ENCODE peak calls at places on chromosomes 7 and 10, in ten cellular contexts. Z is activated CD4-positive, alpha-beta memory T cell treated with anti-CD3 and anti-CD28 coated beads for 36 hours; G is NCI-H748 treated with DMSO at 0.1 percent for 48 hours; I is M059J; C is NCI-H446; O is pancreas; M is HT1080; B is substantia nigra; T is B cell; J is activated T-helper 1 cell treated with anti-CD3 and anti-CD28 coated beads, Interleukin-12 subunit alpha, Interleukin-12 subunit beta, Interleukin-2, Interleukin-4 antibody, amounts not matched to agents 30 ng/mL and 10 ng/mL and 1 ng/mL, durations not matched to agents 14 hours and 24 hours and 36 hours. Y is an unnamed sample.

GRCh38 chr10:131979821-131980270 is 1.9 kb downstream of the BNIP3 start:
- DNase-seq in G (no peak), O (no peak), C (no peak), J (no peak), B (peak; percentile 48), I (peak; percentile 40), M (no peak), T (no peak), Z (no peak), Y (peak; percentile 53)

GRCh38 chr7:36787933-36788378 is 63.7 kb upstream of the AOAH start:
- DNase-seq in I (no peak), M (no peak), J (no peak), O (no peak), Z (no peak), G (no peak), C (no peak), B (no peak), T (no peak), Y (no peak)

GRCh38 chr7:121167971-121168370 is 160.8 kb upstream of the WNT16 start:
- DNase-seq in I (peak; percentile 11), C (no peak), T (no peak), M (no peak), J (no peak), O (no peak), Z (no peak), B (no peak), G (no peak), Y (no peak)

GRCh38 chr7:99428972-99429566 is 9.5 kb downstream of the PTCD1 start:
- DNase-seq in M (no peak), J (no peak), G (no peak), B (no peak), C (no peak), O (no peak), Z (no peak), I (no peak), T (no peak), Y (no peak)

GRCh38 chr10:80660736-80661135 is 123.0 kb downstream of the SH2D4B start:
- DNase-seq in J (no peak), T (no peak), I (no peak), Z (no peak), G (no peak), M (no peak), C (no peak), O (no peak), B (no peak), Y (no peak)

GRCh38 chr7:120190109-120190508 is 82.9 kb upstream of the KCND2 start:
- DNase-seq in J (no peak), C (no peak), O (no peak), M (no peak), Z (no peak), G (no peak), B (no peak), I (no peak), T (no peak), Y (no peak)

GRCh38 chr10:85047170-85047834 is 718.9 kb downstream of the CCSER2 start:
- DNase-seq in T (no peak), I (no peak), J (no peak), C (no peak), Z (no peak), G (no peak), B (no peak), O (no peak), M (no peak), Y (no peak)

GRCh38 chr10:4450981-4451501 is 375.0 kb upstream of the AKR1E2 start:
- DNase-seq in M (peak; percentile 13), G (no peak), C (no peak), O (no peak), T (no peak), Z (no peak), I (peak; percentile 58), B (no peak), J (no peak), Y (no peak)

GRCh38 chr10:74518076-74518475 is 308.3 kb upstream of the KAT6B start:
- DNase-seq in O (no peak), B (no peak), Z (no peak), M (no peak), T (no peak), J (no peak), C (no peak), I (no peak), G (no peak), Y (no peak)

GRCh38 chr7:1693991-1694524 is 24.0 kb downstream of the ELFN1 start:
- DNase-seq in C (no peak), T (no peak), B (peak; percentile 44), M (peak; percentile 26), Z (no peak), O (no peak), J (no peak), I (peak; percentile 52), G (no peak), Y (no peak)

GRCh38 chr10:121886181-121886580 is 41.6 kb downstream of the ATE1 start:
- DNase-seq in J (no peak), Z (no peak), C (no peak), I (no peak), G (no peak), T (no peak), M (no peak), O (no peak), B (no peak), Y (no peak)

GRCh38 chr10:117188399-117188798 is 8.9 kb upstream of the KCNK18 start:
- DNase-seq in T (no peak), G (no peak), B (no peak), I (no peak), C (peak; percentile 47), M (no peak), J (no peak), O (no peak), Z (no peak), Y (no peak)

GRCh38 chr7:116342125-116342524 is 131.8 kb downstream of the TES start:
- DNase-seq in C (no peak), B (no peak), M (no peak), J (no peak), I (no peak), T (no peak), Z (no peak), G (no peak), O (no peak), Y (no peak)

GRCh38 chr10:80100861-80101695 is 22.6 kb downstream of the TMEM254 start:
- DNase-seq in M (no peak), J (no peak), O (no peak), Z (no peak), B (no peak), G (no peak), T (no peak), I (no peak), C (no peak), Y (no peak)

GRCh38 chr10:48306265-48306869 is at the start of gene MAPK8:
- DNase-seq in O (peak; percentile 95), T (peak; percentile 99), G (peak; percentile 69), C (peak; percentile 83), J (peak; percentile 88), M (peak; percentile 79), Z (peak; percentile 92), I (peak; percentile 80), B (peak; percentile 95), Y (peak; percentile 82)

GRCh38 chr7:101926265-101926664 is 108.8 kb downstream of the CUX1 start:
- DNase-seq in J (no peak), M (no peak), O (no peak), B (no peak), I (no peak), C (no peak), Z (no peak), G (no peak), T (no peak), Y (no peak)

GRCh38 chr7:156616269-156617202 is 24.0 kb upstream of the RNF32 start:
- DNase-seq in B (no peak), T (no peak), G (no peak), I (no peak), Z (peak; percentile 28), M (no peak), J (no peak), O (no peak), C (no peak), Y (no peak)

GRCh38 chr10:132223611-132224342 is 37.0 kb downstream of the DPYSL4 start:
- DNase-seq in T (no peak), M (no peak), O (no peak), J (no peak), B (no peak), G (no peak), I (no peak), C (no peak), Z (no peak), Y (no peak)

GRCh38 chr7:32616625-32617024 is 121.3 kb downstream of the AVL9 start:
- DNase-seq in M (peak; percentile 82), Z (no peak), T (no peak), G (no peak), C (peak; percentile 84), J (no peak), B (no peak), O (no peak), I (peak; percentile 92), Y (no peak)

GRCh38 chr10:103772096-103772845 is 83.1 kb downstream of the SH3PXD2A start:
- DNase-seq in B (peak; percentile 53), G (peak; percentile 51), Z (peak; percentile 75), O (peak; percentile 45), J (peak; percentile 60), M (peak; percentile 88), C (peak; percentile 3), T (peak; percentile 67), I (peak; percentile 67), Y (no peak)

GRCh38 chr7:36806897-36807296 is 82.6 kb upstream of the AOAH start:
- DNase-seq in Z (no peak), M (no peak), T (no peak), B (no peak), O (no peak), J (no peak), C (no peak), G (no peak), I (no peak), Y (no peak)

Y was measured in HuH-7.